ENCODE peak calls at places on chromosomes 1 and 21, in eight cellular contexts. C is PC-3; T is ovary; X is breast epithelium; K is CD8-positive, alpha-beta T cell; S is mammary epithelial cell; Z is dorsolateral prefrontal cortex; A is tibial nerve. N is an unnamed sample.

GRCh38 chr1:17328855-17329254 is 20.9 kb downstream of the PADI4 start:
- DNase-seq in K (no peak), A (no peak), X (no peak), C (no peak), Z (no peak), S (no peak), T (no peak), N (no peak)

GRCh38 chr1:34128186-34128889 is 36.7 kb downstream of the CSMD2 start:
- DNase-seq in T (no peak), A (no peak), X (no peak), Z (no peak), C (no peak), K (no peak), S (no peak), N (no peak)

GRCh38 chr1:115430717-115431116 is 92.7 kb upstream of the NGF start:
- DNase-seq in T (no peak), A (no peak), X (no peak), S (peak), C (peak), Z (no peak), K (no peak), N (no peak)

GRCh38 chr1:18234790-18235242 is 127.2 kb downstream of the IGSF21 start:
- DNase-seq in S (peak), X (no peak), A (no peak), T (no peak), K (no peak), Z (peak), C (peak), N (no peak)

GRCh38 chr1:63794927-63795326 is 21.1 kb downstream of the ROR1 start:
- DNase-seq in K (no peak), X (no peak), C (no peak), Z (no peak), S (no peak), T (no peak), A (no peak), N (no peak)

GRCh38 chr1:202274611-202275010 is 67.1 kb downstream of the UBE2T start:
- DNase-seq in T (no peak), X (no peak), S (no peak), K (peak), C (peak), Z (no peak), A (no peak), N (no peak)

GRCh38 chr1:99146129-99146848 is 118.0 kb upstream of the PLPPR4 start:
- DNase-seq in C (no peak), Z (no peak), K (no peak), A (no peak), X (no peak), S (no peak), T (no peak), N (no peak)

GRCh38 chr1:37465596-37466517 is 8.5 kb upstream of the ZC3H12A start:
- DNase-seq in Z (no peak), C (no peak), X (peak), K (no peak), T (no peak), A (no peak), S (no peak), N (no peak)

GRCh38 chr1:248926401-248927182 is 20.6 kb downstream of the PGBD2 start:
- DNase-seq in C (peak), S (peak), T (no peak), K (no peak), Z (peak), A (no peak), X (no peak), N (no peak)

GRCh38 chr1:180925471-180926051 is 12.9 kb downstream of the KIAA1614 start:
- DNase-seq in A (no peak), T (no peak), X (no peak), Z (peak), C (no peak), K (no peak), S (no peak), N (no peak)

GRCh38 chr1:66439028-66439427 is 94.9 kb upstream of the SGIP1 start:
- DNase-seq in A (no peak), K (no peak), T (no peak), X (no peak), Z (no peak), C (peak), S (peak), N (no peak)

GRCh38 chr1:154186177-154186576 is 5.7 kb downstream of the TPM3 start:
- DNase-seq in C (peak), T (no peak), A (no peak), X (peak), Z (peak), K (peak), S (peak), N (peak)

GRCh38 chr1:67652800-67653199 is 32.2 kb upstream of the GADD45A start:
- DNase-seq in X (no peak), S (peak), C (peak), Z (no peak), T (no peak), A (no peak), K (no peak), N (no peak)

GRCh38 chr1:204600968-204601367 is 84.6 kb downstream of the LRRN2 start:
- DNase-seq in T (no peak), K (no peak), X (no peak), Z (no peak), C (no peak), S (no peak), A (no peak), N (no peak)

GRCh38 chr1:201298381-201299367 is 15.4 kb downstream of the PKP1 start:
- DNase-seq in X (no peak), C (peak), Z (no peak), A (no peak), T (no peak), S (peak), K (no peak), N (no peak)

GRCh38 chr1:12556368-12556930 is 61.6 kb downstream of the DHRS3 start:
- DNase-seq in K (no peak), Z (no peak), T (peak), A (peak), X (peak), C (no peak), S (no peak), N (no peak)

GRCh38 chr1:221672965-221673364 is 68.9 kb downstream of the DUSP10 start:
- DNase-seq in S (no peak), A (no peak), Z (no peak), K (no peak), X (no peak), C (no peak), T (no peak), N (no peak)

GRCh38 chr1:27366411-27367159 is at the start of gene MAP3K6:
- DNase-seq in C (peak), A (peak), Z (peak), K (no peak), T (peak), X (peak), S (peak), N (no peak)

GRCh38 chr21:32415451-32415850 is 2.9 kb downstream of the EVA1C start:
- DNase-seq in T (no peak), X (no peak), K (no peak), C (no peak), A (no peak), Z (no peak), S (no peak), N (no peak)

GRCh38 chr1:20494609-20495311 is 8.8 kb upstream of the CAMK2N1 start:
- DNase-seq in C (peak), Z (no peak), T (no peak), A (no peak), X (no peak), K (no peak), S (peak), N (no peak)

GRCh38 chr1:232472485-232473041 is 157.4 kb downstream of the SIPA1L2 start:
- DNase-seq in S (no peak), X (no peak), C (peak), K (no peak), T (no peak), Z (no peak), A (no peak), N (no peak)

GRCh38 chr21:24850121-24850520 is 757.2 kb downstream of the MRPL39 start:
- DNase-seq in X (no peak), A (no peak), K (no peak), Z (no peak), S (no peak), C (no peak), T (no peak), N (no peak)

GRCh38 chr1:94636625-94637024 is 95.1 kb upstream of the F3 start:
- DNase-seq in C (no peak), A (no peak), X (no peak), S (peak), K (no peak), Z (no peak), T (no peak), N (no peak)

GRCh38 chr1:33147997-33148314 is 33.9 kb downstream of the TRIM62 start:
- DNase-seq in C (peak), K (no peak), T (no peak), A (no peak), Z (no peak), X (no peak), S (no peak), N (no peak)

GRCh38 chr1:166089804-166090203 is 77.0 kb downstream of the FAM78B start:
- DNase-seq in S (no peak), X (no peak), A (no peak), K (no peak), C (no peak), T (no peak), Z (no peak), N (no peak)

GRCh38 chr1:112312879-112313278 is 83.1 kb upstream of the CTTNBP2NL start:
- DNase-seq in S (no peak), Z (no peak), T (no peak), X (no peak), C (no peak), K (no peak), A (no peak), N (no peak)

GRCh38 chr1:66250483-66250882 is 283.5 kb upstream of the SGIP1 start:
- DNase-seq in A (no peak), S (peak), X (no peak), K (no peak), T (no peak), C (no peak), Z (no peak), N (no peak)

GRCh38 chr1:63454269-63454668 is 68.8 kb downstream of the ITGB3BP start:
- DNase-seq in T (no peak), A (no peak), C (peak), K (no peak), S (no peak), X (no peak), Z (no peak), N (no peak)

GRCh38 chr1:13540871-13541270 is 27.1 kb upstream of the LRRC38 start:
- DNase-seq in K (no peak), S (no peak), T (no peak), C (no peak), X (peak), Z (no peak), A (no peak), N (no peak)

GRCh38 chr1:64663654-64664053 is 81.2 kb upstream of the RAVER2 start:
- DNase-seq in T (no peak), Z (peak), K (no peak), A (no peak), C (peak), S (no peak), X (no peak), N (no peak)

GRCh38 chr1:222224576-222224975 is 323.3 kb downstream of the HHIPL2 start:
- DNase-seq in S (peak), Z (no peak), K (no peak), T (no peak), C (peak), X (no peak), A (no peak), N (no peak)

GRCh38 chr21:28473530-28474225 is 519.0 kb downstream of the LTN1 start:
- DNase-seq in Z (no peak), A (no peak), K (no peak), S (no peak), C (no peak), X (no peak), T (no peak), N (no peak)

GRCh38 chr1:169957884-169958283 is 64.2 kb upstream of the SCYL3 start:
- DNase-seq in A (no peak), S (no peak), X (no peak), C (no peak), Z (no peak), T (no peak), K (no peak), N (no peak)

GRCh38 chr1:44798481-44799365 is 1.5 kb upstream of the PLK3 start:
- DNase-seq in A (peak), T (peak), X (no peak), C (no peak), K (no peak), S (no peak), Z (no peak), N (peak)

GRCh38 chr1:99170516-99170915 is 93.8 kb upstream of the PLPPR4 start:
- DNase-seq in X (no peak), T (no peak), Z (no peak), S (peak), C (peak), K (no peak), A (no peak), N (no peak)

GRCh38 chr1:52306227-52307006 is 59.6 kb downstream of the CC2D1B start:
- DNase-seq in T (no peak), K (no peak), X (no peak), S (no peak), Z (no peak), A (no peak), C (no peak), N (no peak)

GRCh38 chr1:151976868-151977267 is 16.8 kb downstream of the S100A10 start:
- DNase-seq in S (peak), C (peak), X (no peak), T (no peak), Z (no peak), A (no peak), K (no peak), N (no peak)

GRCh38 chr1:88698764-88699163 is 14.7 kb downstream of the PKN2 start:
- DNase-seq in K (no peak), X (no peak), S (no peak), A (no peak), Z (no peak), T (no peak), C (no peak), N (no peak)

GRCh38 chr1:88698140-88698539 is 14.1 kb downstream of the PKN2 start:
- DNase-seq in X (no peak), C (peak), K (no peak), T (no peak), A (no peak), S (no peak), Z (no peak), N (no peak)

GRCh38 chr1:88691540-88691939 is 7.5 kb downstream of the PKN2 start:
- DNase-seq in C (no peak), K (no peak), Z (no peak), A (no peak), S (no peak), T (no peak), X (no peak), N (no peak)

GRCh38 chr1:88697503-88697902 is 13.4 kb downstream of the PKN2 start:
- DNase-seq in X (no peak), T (no peak), C (no peak), K (no peak), A (no peak), Z (no peak), S (no peak), N (no peak)

GRCh38 chr1:88695781-88696180 is 11.7 kb downstream of the PKN2 start:
- DNase-seq in T (no peak), K (no peak), S (no peak), X (no peak), Z (no peak), C (peak), A (no peak), N (no peak)
- H3K4me3 ChIP-seq in T (no peak), K (no peak), S (no peak), X (no peak), Z (no peak), C (peak), A (no peak), N (no peak)

DNA sequence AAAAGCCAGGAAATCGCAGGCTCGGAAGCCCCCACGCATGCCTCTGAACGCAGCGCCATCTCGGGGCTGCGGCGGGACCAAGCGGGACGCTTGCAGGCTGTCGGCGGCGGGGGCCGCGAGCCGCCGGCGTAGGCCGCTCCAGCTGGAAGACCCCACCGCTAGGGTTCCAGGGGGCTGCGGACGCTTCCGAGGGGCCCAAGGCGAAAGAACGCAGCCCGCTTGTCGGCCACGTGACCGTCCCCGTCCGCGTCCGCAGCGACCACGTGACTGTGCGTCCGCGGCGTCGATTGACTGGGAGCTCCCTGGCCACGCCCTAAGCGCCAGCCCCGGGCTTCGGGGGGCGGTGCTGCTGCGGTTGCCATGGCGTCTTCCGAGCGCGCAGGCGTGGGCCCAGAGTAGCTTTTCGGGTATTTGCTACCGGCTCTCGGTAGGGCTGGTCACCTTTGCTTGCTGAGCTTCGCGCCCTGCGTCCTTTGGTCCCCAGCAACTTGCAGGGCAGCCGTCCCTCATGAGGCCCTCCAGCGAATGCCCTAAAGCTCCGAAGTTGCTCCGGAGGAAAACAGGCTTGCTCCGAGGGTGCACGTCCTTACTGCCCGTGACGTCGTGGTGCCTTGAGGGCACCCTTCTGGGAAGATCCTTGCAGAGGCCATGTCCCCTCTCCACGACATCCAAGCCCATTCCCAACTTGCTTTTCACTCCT is 197.2 kb downstream of the DYRK1A start:
- DNase-seq in X (peak), A (peak), S (peak), C (peak), T (peak), Z (peak), K (peak), N (peak)
- H3K4me3 ChIP-seq in X (peak), A (peak), S (peak), C (peak), T (peak), Z (peak), K (peak), N (peak)

GRCh38 chr1:25550683-25551310 is 7.4 kb downstream of the LDLRAP1 start:
- DNase-seq in C (no peak), A (no peak), T (no peak), X (no peak), S (no peak), Z (no peak), K (no peak), N (no peak)

GRCh38 chr1:25553749-25554425 is 10.5 kb downstream of the LDLRAP1 start:
- DNase-seq in A (no peak), S (no peak), C (no peak), X (no peak), T (no peak), K (no peak), Z (no peak), N (no peak)

GRCh38 chr1:25549273-25550154 is 6.1 kb downstream of the LDLRAP1 start:
- DNase-seq in S (peak), A (no peak), Z (no peak), K (peak), T (no peak), X (no peak), C (peak), N (peak)

GRCh38 chr1:25548601-25549000 is 5.2 kb downstream of the LDLRAP1 start:
- DNase-seq in Z (no peak), K (no peak), C (no peak), X (no peak), A (no peak), T (no peak), S (no peak), N (no peak)

GRCh38 chr1:25550155-25550506 is 6.7 kb downstream of the LDLRAP1 start:
- DNase-seq in C (no peak), S (peak), A (no peak), K (no peak), T (no peak), X (no peak), Z (no peak), N (no peak)
- H3K4me3 ChIP-seq in C (no peak), S (no peak), A (no peak), K (peak), T (no peak), X (no peak), Z (no peak), N (peak)

GRCh38 chr1:207029991-207030521 is 2.5 kb downstream of the C1orf116 start:
- DNase-seq in Z (no peak), T (no peak), X (no peak), C (peak), A (no peak), K (no peak), S (peak), N (no peak)
- H3K4me3 ChIP-seq in Z (no peak), T (no peak), X (no peak), C (peak), A (no peak), K (no peak), S (peak), N (no peak)

GRCh38 chr1:22915816-22916468 is 56.7 kb downstream of the LACTBL1 start:
- DNase-seq in C (no peak), S (no peak), T (no peak), X (no peak), A (no peak), Z (no peak), K (no peak), N (no peak)
- H3K4me3 ChIP-seq in C (no peak), S (no peak), T (no peak), X (no peak), A (no peak), Z (no peak), K (no peak), N (no peak)

DNA sequence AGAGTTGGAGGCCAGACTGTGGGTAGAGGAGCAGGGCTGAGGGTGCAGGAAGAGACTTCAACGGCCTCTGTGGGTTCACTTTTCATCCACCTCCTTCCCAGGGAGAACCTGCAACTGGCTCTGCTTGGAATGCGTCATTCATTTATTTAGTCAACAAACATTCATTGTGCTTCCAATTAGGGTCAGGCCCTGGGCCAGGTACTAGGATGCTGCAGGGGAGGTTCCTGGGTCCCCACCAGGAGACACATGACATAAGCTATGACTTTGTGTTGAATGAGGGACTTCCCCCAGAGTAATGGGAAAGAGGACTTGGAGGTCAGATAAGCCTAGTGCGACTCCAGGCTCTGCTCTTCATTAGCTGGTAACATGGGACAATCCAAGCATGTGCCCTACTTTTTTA is 46.3 kb upstream of the RPL11 start:
- DNase-seq in T (no peak), C (no peak), X (no peak), S (no peak), A (no peak), Z (no peak), K (no peak), N (no peak)
- H3K4me3 ChIP-seq in T (no peak), C (no peak), X (no peak), S (no peak), A (no peak), Z (no peak), K (no peak), N (no peak)

GRCh38 chr1:110870721-110871388 is 2.1 kb upstream of the CD53 start:
- DNase-seq in S (peak), Z (no peak), X (no peak), T (no peak), C (no peak), A (no peak), K (no peak), N (no peak)
- H3K4me3 ChIP-seq in S (no peak), Z (no peak), X (no peak), T (no peak), C (no peak), A (no peak), K (no peak), N (no peak)

GRCh38 chr1:2050793-2051682 is 827 bp downstream of the PRKCZ start:
- DNase-seq in S (peak), X (no peak), Z (no peak), T (no peak), A (no peak), C (peak), K (no peak), N (no peak)
- H3K4me3 ChIP-seq in S (peak), X (peak), Z (peak), T (peak), A (peak), C (peak), K (peak), N (peak)